ENCODE peak calls at places on chromosomes 12 and 14, in eight cellular contexts. C is left cardiac atrium; X is RCC 7860; L is CD8-positive, alpha-beta T cell; D is activated T-helper 1 cell treated with Interleukin-2 at 50 U/mL for 16 hours; Y is activated CD4-positive, alpha-beta T cell treated with anti-CD3 and anti-CD28 coated beads, Interleukin-2, amount 10 ng/mL, durations not matched to agents 7 days and 5 days; N is stomach; E is pancreas. G is an unnamed sample.

GRCh38 chr12:29591140-29592020 is 93.9 kb upstream of the OVCH1 start:
- DNase-seq in C (no peak), X (no peak), L (no peak), D (no peak), Y (no peak), N (no peak), E (no peak), G (peak)

GRCh38 chr12:56905852-56906251 is 28.4 kb downstream of the SDR9C7 start:
- DNase-seq in C (no peak), X (no peak), L (no peak), D (no peak), Y (no peak), N (no peak), E (no peak), G (peak)

GRCh38 chr14:86057018-86057667 is 527.2 kb downstream of the FLRT2 start:
- DNase-seq in C (no peak), X (no peak), L (no peak), D (no peak), Y (peak), N (no peak), E (no peak), G (peak)

GRCh38 chr12:63826002-63826585 is 18.4 kb upstream of the SRGAP1 start:
- DNase-seq in C (no peak), X (peak), L (no peak), D (no peak), Y (no peak), N (no peak), E (no peak), G (peak)

GRCh38 chr12:125254856-125255255 is 189.6 kb downstream of the AACS start:
- DNase-seq in C (no peak), X (no peak), L (no peak), D (no peak), Y (no peak), N (no peak), E (no peak), G (no peak)

GRCh38 chr12:1439201-1439600 is 155.2 kb downstream of the FBXL14 start:
- DNase-seq in C (no peak), X (no peak), L (no peak), D (no peak), Y (no peak), N (no peak), E (no peak), G (no peak)

GRCh38 chr14:55699131-55700057 is 119.4 kb downstream of the KTN1 start:
- DNase-seq in C (no peak), X (peak), L (no peak), D (no peak), Y (no peak), N (no peak), E (no peak), G (peak)

GRCh38 chr14:29607129-29607528 is 320.5 kb downstream of the PRKD1 start:
- DNase-seq in C (no peak), X (no peak), L (no peak), D (no peak), Y (no peak), N (no peak), E (no peak), G (no peak)

GRCh38 chr14:64217318-64217717 is 76.9 kb downstream of the ESR2 start:
- DNase-seq in C (no peak), X (no peak), L (no peak), D (no peak), Y (no peak), N (no peak), E (no peak), G (no peak)

GRCh38 chr12:124836759-124837158 is 26.9 kb downstream of the SCARB1 start:
- DNase-seq in C (no peak), X (no peak), L (no peak), D (no peak), Y (no peak), N (no peak), E (no peak), G (no peak)

GRCh38 chr12:30822385-30823139 is 67.8 kb upstream of the CAPRIN2 start:
- DNase-seq in C (peak), X (no peak), L (peak), D (peak), Y (peak), N (peak), E (peak), G (peak)

GRCh38 chr12:68904351-68904982 is 28.5 kb downstream of the CPM start:
- DNase-seq in C (no peak), X (no peak), L (no peak), D (no peak), Y (no peak), N (no peak), E (no peak), G (no peak)

GRCh38 chr12:59710964-59711363 is 115.1 kb downstream of the SLC16A7 start:
- DNase-seq in C (no peak), X (no peak), L (no peak), D (no peak), Y (no peak), N (no peak), E (no peak), G (no peak)

GRCh38 chr12:32522322-32523221 is 123.2 kb downstream of the FGD4 start:
- DNase-seq in C (no peak), X (no peak), L (no peak), D (no peak), Y (no peak), N (no peak), E (no peak), G (no peak)

GRCh38 chr12:93426406-93426805 is 15.3 kb downstream of the UBE2N start:
- DNase-seq in C (no peak), X (no peak), L (no peak), D (no peak), Y (no peak), N (no peak), E (no peak), G (no peak)

GRCh38 chr12:6425588-6426531 is 18.9 kb upstream of the CD27 start:
- DNase-seq in C (no peak), X (peak), L (no peak), D (no peak), Y (no peak), N (peak), E (peak), G (no peak)

GRCh38 chr12:53096089-53096741 is 1.3 kb upstream of the IGFBP6 start:
- DNase-seq in C (peak), X (no peak), L (no peak), D (no peak), Y (no peak), N (peak), E (no peak), G (peak)

GRCh38 chr12:123108682-123109066 is 42.2 kb downstream of the PITPNM2 start:
- DNase-seq in C (no peak), X (no peak), L (no peak), D (no peak), Y (no peak), N (no peak), E (no peak), G (no peak)

GRCh38 chr14:29773990-29774389 is 153.7 kb downstream of the PRKD1 start:
- DNase-seq in C (no peak), X (no peak), L (no peak), D (no peak), Y (no peak), N (no peak), E (no peak), G (no peak)

GRCh38 chr12:77940566-77940965 is 109.9 kb downstream of the NAV3 start:
- DNase-seq in C (no peak), X (peak), L (no peak), D (no peak), Y (no peak), N (no peak), E (no peak), G (peak)

GRCh38 chr14:102377696-102378095 is 15.0 kb downstream of the TECPR2 start:
- DNase-seq in C (no peak), X (no peak), L (no peak), D (no peak), Y (no peak), N (no peak), E (no peak), G (no peak)

GRCh38 chr14:33602396-33602795 is 348.5 kb downstream of the EGLN3 start:
- DNase-seq in C (no peak), X (no peak), L (no peak), D (no peak), Y (no peak), N (no peak), E (no peak), G (no peak)

GRCh38 chr12:23559268-23559753 is 390.2 kb downstream of the SOX5 start:
- DNase-seq in C (no peak), X (no peak), L (no peak), D (no peak), Y (no peak), N (no peak), E (no peak), G (no peak)

GRCh38 chr14:76514599-76514998 is 138.7 kb downstream of the ESRRB start:
- DNase-seq in C (no peak), X (no peak), L (no peak), D (no peak), Y (no peak), N (no peak), E (no peak), G (no peak)

GRCh38 chr12:17076335-17076734 is 470.4 kb upstream of the LMO3 start:
- DNase-seq in C (no peak), X (peak), L (no peak), D (no peak), Y (no peak), N (no peak), E (no peak), G (no peak)

GRCh38 chr12:43292699-43293098 is 259.3 kb downstream of the ADAMTS20 start:
- DNase-seq in C (no peak), X (peak), L (no peak), D (no peak), Y (no peak), N (no peak), E (no peak), G (no peak)

GRCh38 chr12:123388948-123389559 is 5.1 kb downstream of the KMT5A start:
- DNase-seq in C (no peak), X (no peak), L (no peak), D (no peak), Y (no peak), N (no peak), E (no peak), G (no peak)

G was measured in foreskin fibroblast.